ENCODE peak calls at places on chromosomes 7 and 10, in four cellular contexts. W is transverse colon, O is tibial nerve, Z is suprapubic skin. A is an unnamed sample. For H3K4me1, the result is how much of the 10 kb centered on the place peaks cover.

GRCh38 chr7:116698930-116699722 is 27.1 kb downstream of the MET start:
- DNase-seq in O (no peak), W (no peak), Z (no peak), A (no peak)

GRCh38 chr10:17028843-17029580 is 100.6 kb downstream of the CUBN start:
- DNase-seq in W (no peak), Z (no peak), O (no peak), A (no peak)

GRCh38 chr7:8120390-8121058 is 141.4 kb downstream of the ICA1 start:
- DNase-seq in W (no peak), Z (no peak), O (no peak), A (no peak)

GRCh38 chr7:29193316-29194205 is 1.0 kb upstream of the CHN2 start:
- DNase-seq in Z (no peak), W (no peak), O (no peak), A (no peak)

GRCh38 chr7:138979226-138979979 is 1.8 kb downstream of the KIAA1549 start:
- DNase-seq in W (no peak), Z (no peak), O (no peak), A (no peak)

GRCh38 chr7:35717013-35717412 is 22.1 kb upstream of the HERPUD2 start:
- DNase-seq in Z (no peak), O (no peak), W (no peak), A (no peak)

GRCh38 chr10:10826125-10826524 is 191.5 kb upstream of the CELF2 start:
- DNase-seq in O (no peak), W (no peak), Z (no peak), A (no peak)

GRCh38 chr7:66682350-66683093 is 53.8 kb downstream of the KCTD7 start:
- DNase-seq in O (no peak), Z (peak), W (no peak), A (no peak)

GRCh38 chr10:46552526-46553237 is 3.8 kb downstream of the GPRIN2 start:
- DNase-seq in Z (peak), O (no peak), W (peak), A (peak)

GRCh38 chr7:108120196-108120595 is 10.0 kb downstream of the LAMB4 start:
- DNase-seq in W (no peak), Z (no peak), O (no peak), A (no peak)

GRCh38 chr7:108114117-108114841 is 15.9 kb downstream of the LAMB4 start:
- DNase-seq in W (no peak), Z (no peak), O (no peak), A (no peak)

GRCh38 chr7:108120943-108121342 is 9.2 kb downstream of the LAMB4 start:
- DNase-seq in W (no peak), Z (no peak), O (no peak), A (no peak)

GRCh38 chr7:108122181-108122580 is 8.0 kb downstream of the LAMB4 start:
- DNase-seq in O (no peak), Z (no peak), W (no peak), A (no peak)

DNA sequence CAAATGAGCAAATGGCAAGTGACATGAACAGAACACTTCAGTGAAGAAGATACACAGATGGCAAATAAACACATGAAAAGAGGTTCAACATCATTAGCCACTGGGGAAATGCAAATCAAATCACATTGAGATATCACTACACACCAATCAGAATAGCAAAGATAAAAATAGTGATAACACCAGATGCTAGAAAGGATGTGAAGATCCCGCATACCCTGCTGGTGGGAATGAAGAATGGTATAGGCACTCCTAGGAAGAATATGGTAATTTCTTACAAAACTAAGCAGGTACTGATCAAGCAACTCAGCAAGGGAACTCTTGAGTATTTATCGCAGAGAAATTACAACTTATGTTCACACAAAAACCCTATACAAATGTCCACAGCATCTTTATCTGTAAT is 11.2 kb downstream of the LAMB4 start:
- DNase-seq in W (no peak), O (no peak), Z (no peak), A (no peak)
- TF ChIP-seq CTCF in W (no peak), O (no peak), Z (no peak), A (no peak)

DNA sequence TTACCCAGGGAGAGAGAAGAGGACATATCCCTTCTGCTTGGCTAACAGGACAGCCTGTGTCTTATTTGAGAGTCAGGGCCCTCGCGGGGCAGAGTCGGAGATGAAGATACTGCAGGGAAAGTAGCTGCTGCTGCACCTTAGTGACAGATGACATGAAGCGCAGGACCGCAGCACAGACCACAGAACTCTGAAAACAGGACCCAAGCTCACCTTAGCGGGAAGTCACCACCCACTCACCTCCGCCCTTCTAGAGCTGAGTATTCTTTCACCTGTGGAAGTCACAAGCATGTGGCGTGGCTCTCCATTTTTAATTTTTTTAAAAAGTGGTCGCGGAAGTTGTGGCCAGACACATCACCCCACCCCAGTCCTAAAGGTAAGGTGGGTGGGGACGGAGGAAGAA is 191.4 kb downstream of the FAM107B start:
- DNase-seq in O (no peak), W (peak), Z (no peak), A (no peak)
- H3K4me1 ChIP-seq in O (under half), W (under half), Z (under half), A (under half)

GRCh38 chr10:13612654-13613373 is 26.0 kb downstream of the PRPF18 start:
- DNase-seq in O (no peak), W (no peak), Z (no peak), A (no peak)

GRCh38 chr10:13614530-13615332 is 28.0 kb downstream of the PRPF18 start:
- DNase-seq in W (no peak), O (no peak), Z (no peak), A (peak)

GRCh38 chr10:13615650-13616049 is 28.9 kb downstream of the PRPF18 start:
- DNase-seq in W (no peak), Z (no peak), O (no peak), A (no peak)

GRCh38 chr10:13613519-13613918 is 26.8 kb downstream of the PRPF18 start:
- DNase-seq in O (no peak), W (no peak), Z (no peak), A (peak)

DNA sequence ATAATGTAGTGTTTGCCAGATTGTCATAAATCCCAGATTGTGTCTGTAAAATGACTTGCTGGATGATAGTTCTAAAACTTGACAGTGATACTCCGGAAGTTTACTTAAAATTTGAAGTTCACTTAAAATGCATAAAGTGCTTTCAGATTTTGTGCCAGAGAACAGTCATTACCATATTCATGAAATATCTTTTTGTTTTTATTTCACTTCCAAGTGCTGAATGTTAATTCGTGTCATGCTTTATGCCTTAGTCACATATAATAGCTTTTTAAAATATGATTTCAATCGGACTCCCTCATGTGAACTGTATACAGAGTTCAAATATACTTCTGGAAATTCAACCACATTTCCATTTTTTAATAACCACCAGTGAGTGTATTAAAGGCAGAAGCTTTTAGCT is 30.4 kb downstream of the PRPF18 start:
- DNase-seq in W (no peak), O (no peak), Z (no peak), A (no peak)
- TF ChIP-seq POLR2A in W (no peak), O (no peak), Z (no peak), A (no peak)

GRCh38 chr10:49379596-49380410 is 16.1 kb downstream of the DRGX start:
- DNase-seq in W (no peak), Z (no peak), O (no peak), A (no peak)
- TF ChIP-seq CTCF in W (no peak), Z (no peak), O (no peak), A (no peak)